ENCODE peak calls at places on chromosome 17, in seven cellular contexts. Y is NCI-H2081; C is iPS DF 6.9; V is anterior cingulate cortex; Q is left lung; R is ACHN; J is stimulated activated CD4-positive, alpha-beta T cell treated with anti-CD3 and anti-CD28 coated beads, Interleukin-4, amount 100 ng/mL, for 4 hours. M is an unnamed sample.

GRCh38 chr17:62631086-62631935 is 3.8 kb downstream of the MRC2 start:
- DNase-seq in Y (no peak), C (no peak), V (no peak), Q (no peak), R (no peak), J (no peak), M (no peak)

GRCh38 chr17:68301438-68301959 is 10.2 kb downstream of the ARSG start:
- DNase-seq in Y (peak; percentile 98), C (no peak), V (no peak), Q (no peak), R (no peak), J (no peak), M (no peak)

GRCh38 chr17:55770220-55770870 is 19.5 kb downstream of the PCTP start:
- DNase-seq in Y (peak; percentile 57), C (no peak), V (no peak), Q (no peak), R (peak; percentile 62), J (no peak), M (no peak)

GRCh38 chr17:62996221-62996620 is 30.2 kb downstream of the TANC2 start:
- DNase-seq in Y (no peak), C (no peak), V (no peak), Q (no peak), R (no peak), J (no peak), M (no peak)

GRCh38 chr17:81160306-81160705 is 5.0 kb upstream of the PVALEF start:
- DNase-seq in Y (no peak), C (no peak), V (peak; percentile 25), Q (peak; percentile 96), R (no peak), J (no peak), M (no peak)

GRCh38 chr17:73902416-73903181 is 258.4 kb upstream of the SDK2 start:
- DNase-seq in Y (peak; percentile 68), C (no peak), V (no peak), Q (peak; percentile 74), R (no peak), J (no peak), M (no peak)

GRCh38 chr17:45677770-45678169 is 106.3 kb upstream of the CRHR1 start:
- DNase-seq in Y (no peak), C (no peak), V (peak; percentile 10), Q (no peak), R (peak; percentile 13), J (no peak), M (no peak)

GRCh38 chr17:32517982-32518381 is 31.2 kb downstream of the CDK5R1 start:
- DNase-seq in Y (no peak), C (no peak), V (no peak), Q (no peak), R (no peak), J (no peak), M (no peak)

GRCh38 chr17:80753946-80754345 is 209.3 kb downstream of the RPTOR start:
- DNase-seq in Y (no peak), C (no peak), V (no peak), Q (no peak), R (no peak), J (no peak), M (no peak)

GRCh38 chr17:43556292-43556691 is 10.2 kb upstream of the ETV4 start:
- DNase-seq in Y (no peak), C (no peak), V (no peak), Q (no peak), R (no peak), J (no peak), M (no peak)

GRCh38 chr17:64459284-64459747 is 10.4 kb downstream of the MILR1 start:
- DNase-seq in Y (no peak), C (no peak), V (no peak), Q (no peak), R (peak; percentile 14), J (no peak), M (no peak)

GRCh38 chr17:54256530-54256929 is 433.8 kb downstream of the KIF2B start:
- DNase-seq in Y (no peak), C (peak; percentile 27), V (no peak), Q (no peak), R (no peak), J (no peak), M (no peak)

GRCh38 chr17:8126306-8127066 is 2.6 kb upstream of the HES7 start:
- DNase-seq in Y (peak; percentile 23), C (no peak), V (peak; percentile 35), Q (peak; percentile 85), R (peak; percentile 63), J (peak; percentile 63), M (no peak)

GRCh38 chr17:48240562-48241130 is 133.1 kb downstream of the SNX11 start:
- DNase-seq in Y (no peak), C (no peak), V (no peak), Q (no peak), R (peak; percentile 76), J (no peak), M (no peak)

GRCh38 chr17:56597495-56597990 is 4.0 kb downstream of the NOG start:
- DNase-seq in Y (no peak), C (no peak), V (no peak), Q (peak; percentile 68), R (peak; percentile 67), J (peak; percentile 11), M (no peak)

GRCh38 chr17:50863221-50863843 is 2.8 kb downstream of the TOB1 start:
- DNase-seq in Y (peak; percentile 42), C (no peak), V (peak; percentile 70), Q (no peak), R (peak; percentile 62), J (no peak), M (no peak)

GRCh38 chr17:44889003-44889402 is 10.2 kb downstream of the EFTUD2 start:
- DNase-seq in Y (no peak), C (no peak), V (no peak), Q (no peak), R (no peak), J (no peak), M (no peak)

GRCh38 chr17:6170349-6170748 is 100.2 kb downstream of the WSCD1 start:
- DNase-seq in Y (peak; percentile 31), C (no peak), V (no peak), Q (no peak), R (no peak), J (no peak), M (no peak)

GRCh38 chr17:80416260-80416939 is 1.4 kb downstream of the ENDOV start:
- DNase-seq in Y (no peak), C (no peak), V (no peak), Q (no peak), R (no peak), J (no peak), M (no peak)

GRCh38 chr17:5413682-5414081 is 5.8 kb downstream of the NUP88 start:
- DNase-seq in Y (no peak), C (no peak), V (no peak), Q (no peak), R (peak; percentile 86), J (no peak), M (no peak)

GRCh38 chr17:40953876-40954275 is 12.9 kb downstream of the KRT39 start:
- DNase-seq in Y (no peak), C (no peak), V (no peak), Q (no peak), R (no peak), J (no peak), M (no peak)

GRCh38 chr17:76491271-76492184 is 9.7 kb downstream of the RHBDF2 start:
- DNase-seq in Y (no peak), C (no peak), V (no peak), Q (no peak), R (no peak), J (no peak), M (no peak)

GRCh38 chr17:32222621-32223020 is 43.0 kb upstream of the RHBDL3 start:
- DNase-seq in Y (no peak), C (no peak), V (no peak), Q (no peak), R (peak; percentile 48), J (no peak), M (no peak)

GRCh38 chr17:48483471-48484131 is 47.2 kb downstream of the HOXB1 start:
- DNase-seq in Y (no peak), C (no peak), V (no peak), Q (no peak), R (peak; percentile 99), J (no peak), M (no peak)

M was measured in activated naive CD8-positive, alpha-beta T cell treated with anti-CD3 and anti-CD28 coated beads, Interleukin-2, amount 50 U/mL, for 16 hours.